ENCODE peak calls at places on chromosomes 5 and 9, in six cellular contexts. One of them, this sample, is unnamed.

GRCh38 chr9:22008662-22009562 is at the start of gene CDKN2B:
- DNase-seq in stimulated activated CD8-positive, alpha-beta memory T cell treated with anti-CD3 and anti-CD28 coated beads, Interleukin-4, amount 100 ng/mL, for 24 hours: peak
- DNase-seq in DMS153: peak
- DNase-seq in NCI-H446 treated with DMSO at 0.1 percent for 48 hours: peak
- DNase-seq in GM12891: peak
- DNase-seq in effector memory CD4-positive, alpha-beta T cell: peak
- DNase-seq in this sample: peak

GRCh38 chr9:137447722-137448568 is 6.8 kb upstream of the ENTPD8 start:
- DNase-seq in stimulated activated CD8-positive, alpha-beta memory T cell treated with anti-CD3 and anti-CD28 coated beads, Interleukin-4, amount 100 ng/mL, for 24 hours: no peak
- DNase-seq in DMS153: no peak
- DNase-seq in NCI-H446 treated with DMSO at 0.1 percent for 48 hours: no peak
- DNase-seq in GM12891: no peak
- DNase-seq in effector memory CD4-positive, alpha-beta T cell: no peak
- DNase-seq in this sample: no peak

GRCh38 chr9:88339322-88339721 is 48.9 kb upstream of the SPIN1 start:
- DNase-seq in stimulated activated CD8-positive, alpha-beta memory T cell treated with anti-CD3 and anti-CD28 coated beads, Interleukin-4, amount 100 ng/mL, for 24 hours: no peak
- DNase-seq in DMS153: no peak
- DNase-seq in NCI-H446 treated with DMSO at 0.1 percent for 48 hours: no peak
- DNase-seq in GM12891: no peak
- DNase-seq in effector memory CD4-positive, alpha-beta T cell: no peak
- DNase-seq in this sample: no peak

GRCh38 chr5:81233080-81233634 is at the start of gene CKMT2:
- DNase-seq in stimulated activated CD8-positive, alpha-beta memory T cell treated with anti-CD3 and anti-CD28 coated beads, Interleukin-4, amount 100 ng/mL, for 24 hours: no peak
- DNase-seq in DMS153: no peak
- DNase-seq in NCI-H446 treated with DMSO at 0.1 percent for 48 hours: no peak
- DNase-seq in GM12891: peak
- DNase-seq in effector memory CD4-positive, alpha-beta T cell: no peak
- DNase-seq in this sample: no peak

GRCh38 chr9:76646249-76646648 is 118.0 kb upstream of the PCA3 start:
- DNase-seq in stimulated activated CD8-positive, alpha-beta memory T cell treated with anti-CD3 and anti-CD28 coated beads, Interleukin-4, amount 100 ng/mL, for 24 hours: no peak
- DNase-seq in DMS153: peak
- DNase-seq in NCI-H446 treated with DMSO at 0.1 percent for 48 hours: no peak
- DNase-seq in GM12891: no peak
- DNase-seq in effector memory CD4-positive, alpha-beta T cell: no peak
- DNase-seq in this sample: no peak

GRCh38 chr9:99824378-99825157 is 2.9 kb downstream of the NR4A3 start:
- DNase-seq in stimulated activated CD8-positive, alpha-beta memory T cell treated with anti-CD3 and anti-CD28 coated beads, Interleukin-4, amount 100 ng/mL, for 24 hours: peak
- DNase-seq in DMS153: peak
- DNase-seq in NCI-H446 treated with DMSO at 0.1 percent for 48 hours: no peak
- DNase-seq in GM12891: peak
- DNase-seq in effector memory CD4-positive, alpha-beta T cell: peak
- DNase-seq in this sample: peak

GRCh38 chr9:138022756-138023393 is 145.3 kb downstream of the CACNA1B start:
- DNase-seq in stimulated activated CD8-positive, alpha-beta memory T cell treated with anti-CD3 and anti-CD28 coated beads, Interleukin-4, amount 100 ng/mL, for 24 hours: no peak
- DNase-seq in DMS153: no peak
- DNase-seq in NCI-H446 treated with DMSO at 0.1 percent for 48 hours: no peak
- DNase-seq in GM12891: no peak
- DNase-seq in effector memory CD4-positive, alpha-beta T cell: no peak
- DNase-seq in this sample: no peak

GRCh38 chr5:176677209-176677931 is 30.1 kb downstream of the TSPAN17 start:
- DNase-seq in stimulated activated CD8-positive, alpha-beta memory T cell treated with anti-CD3 and anti-CD28 coated beads, Interleukin-4, amount 100 ng/mL, for 24 hours: no peak
- DNase-seq in DMS153: no peak
- DNase-seq in NCI-H446 treated with DMSO at 0.1 percent for 48 hours: peak
- DNase-seq in GM12891: no peak
- DNase-seq in effector memory CD4-positive, alpha-beta T cell: no peak
- DNase-seq in this sample: no peak

GRCh38 chr5:157540707-157541451 is 34.7 kb downstream of the ADAM19 start:
- DNase-seq in stimulated activated CD8-positive, alpha-beta memory T cell treated with anti-CD3 and anti-CD28 coated beads, Interleukin-4, amount 100 ng/mL, for 24 hours: no peak
- DNase-seq in DMS153: no peak
- DNase-seq in NCI-H446 treated with DMSO at 0.1 percent for 48 hours: no peak
- DNase-seq in GM12891: peak
- DNase-seq in effector memory CD4-positive, alpha-beta T cell: peak
- DNase-seq in this sample: peak

GRCh38 chr9:27090716-27091115 is 18.3 kb upstream of the TEK start:
- DNase-seq in stimulated activated CD8-positive, alpha-beta memory T cell treated with anti-CD3 and anti-CD28 coated beads, Interleukin-4, amount 100 ng/mL, for 24 hours: no peak
- DNase-seq in DMS153: no peak
- DNase-seq in NCI-H446 treated with DMSO at 0.1 percent for 48 hours: no peak
- DNase-seq in GM12891: no peak
- DNase-seq in effector memory CD4-positive, alpha-beta T cell: no peak
- DNase-seq in this sample: no peak

GRCh38 chr5:79080804-79081203 is 11.2 kb downstream of the BHMT2 start:
- DNase-seq in stimulated activated CD8-positive, alpha-beta memory T cell treated with anti-CD3 and anti-CD28 coated beads, Interleukin-4, amount 100 ng/mL, for 24 hours: no peak
- DNase-seq in DMS153: no peak
- DNase-seq in NCI-H446 treated with DMSO at 0.1 percent for 48 hours: no peak
- DNase-seq in GM12891: no peak
- DNase-seq in effector memory CD4-positive, alpha-beta T cell: no peak
- DNase-seq in this sample: no peak

GRCh38 chr5:34015120-34015807 is 7.4 kb upstream of the AMACR start:
- DNase-seq in stimulated activated CD8-positive, alpha-beta memory T cell treated with anti-CD3 and anti-CD28 coated beads, Interleukin-4, amount 100 ng/mL, for 24 hours: no peak
- DNase-seq in DMS153: no peak
- DNase-seq in NCI-H446 treated with DMSO at 0.1 percent for 48 hours: no peak
- DNase-seq in GM12891: no peak
- DNase-seq in effector memory CD4-positive, alpha-beta T cell: no peak
- DNase-seq in this sample: no peak

This sample was measured in GM12892.